ENCODE peak calls at places on chromosomes 5 and 9, in four cellular contexts. One of them, this sample, is unnamed.

GRCh38 chr9:34211395-34211794 is 32.6 kb downstream of the UBAP1 start:
- DNase-seq in CD4-positive, alpha-beta memory T cell: no peak
- DNase-seq in Peyer's patch: no peak
- DNase-seq in neural progenitor cell: no peak
- DNase-seq in this sample: no peak

GRCh38 chr9:15965246-15965745 is 412.5 kb downstream of the CCDC171 start:
- DNase-seq in CD4-positive, alpha-beta memory T cell: no peak
- DNase-seq in Peyer's patch: no peak
- DNase-seq in neural progenitor cell: no peak
- DNase-seq in this sample: no peak

GRCh38 chr5:54717870-54718269 is 200.3 kb downstream of the SNX18 start:
- DNase-seq in neural progenitor cell: no peak
- DNase-seq in Peyer's patch: no peak
- DNase-seq in CD4-positive, alpha-beta memory T cell: peak; percentile 5
- DNase-seq in this sample: no peak

GRCh38 chr9:118829334-118829733 is 539.9 kb downstream of the BRINP1 start:
- DNase-seq in neural progenitor cell: peak; percentile 34
- DNase-seq in CD4-positive, alpha-beta memory T cell: no peak
- DNase-seq in Peyer's patch: no peak
- DNase-seq in this sample: no peak

GRCh38 chr9:69181908-69182353 is 7.9 kb downstream of the TJP2 start:
- DNase-seq in neural progenitor cell: no peak
- DNase-seq in Peyer's patch: no peak
- DNase-seq in CD4-positive, alpha-beta memory T cell: no peak
- DNase-seq in this sample: no peak

GRCh38 chr9:30796806-30797205 is 1587.6 kb upstream of the ACO1 start:
- DNase-seq in CD4-positive, alpha-beta memory T cell: no peak
- DNase-seq in Peyer's patch: no peak
- DNase-seq in neural progenitor cell: no peak
- DNase-seq in this sample: peak; percentile 10

GRCh38 chr5:12204761-12205160 is 300.5 kb upstream of the CTNND2 start:
- DNase-seq in CD4-positive, alpha-beta memory T cell: no peak
- DNase-seq in neural progenitor cell: no peak
- DNase-seq in Peyer's patch: no peak
- DNase-seq in this sample: no peak

GRCh38 chr5:96752341-96753016 is 55.3 kb downstream of the ERAP1 start:
- DNase-seq in neural progenitor cell: peak; percentile 84
- DNase-seq in CD4-positive, alpha-beta memory T cell: peak; percentile 62
- DNase-seq in Peyer's patch: no peak
- DNase-seq in this sample: peak; percentile 42

GRCh38 chr5:59893436-59894227 is at the start of gene PDE4D:
- DNase-seq in neural progenitor cell: peak; percentile 94
- DNase-seq in CD4-positive, alpha-beta memory T cell: no peak
- DNase-seq in Peyer's patch: no peak
- DNase-seq in this sample: no peak

GRCh38 chr5:6950250-6950649 is 237.0 kb downstream of the TENT4A start:
- DNase-seq in CD4-positive, alpha-beta memory T cell: no peak
- DNase-seq in Peyer's patch: no peak
- DNase-seq in neural progenitor cell: no peak
- DNase-seq in this sample: no peak

GRCh38 chr5:151080620-151081425 is at the start of gene TNIP1:
- DNase-seq in neural progenitor cell: peak; percentile 87
- DNase-seq in Peyer's patch: peak; percentile 91
- DNase-seq in CD4-positive, alpha-beta memory T cell: peak; percentile 97
- DNase-seq in this sample: peak; percentile 92

GRCh38 chr9:111740739-111741138 is 54.0 kb downstream of the SHOC1 start:
- DNase-seq in neural progenitor cell: no peak
- DNase-seq in CD4-positive, alpha-beta memory T cell: no peak
- DNase-seq in Peyer's patch: no peak
- DNase-seq in this sample: no peak

GRCh38 chr5:122259995-122260394 is 52.0 kb upstream of the SNCAIP start:
- DNase-seq in Peyer's patch: no peak
- DNase-seq in neural progenitor cell: no peak
- DNase-seq in CD4-positive, alpha-beta memory T cell: no peak
- DNase-seq in this sample: no peak

GRCh38 chr5:126106032-126106431 is 317.2 kb upstream of the GRAMD2B start:
- DNase-seq in Peyer's patch: no peak
- DNase-seq in CD4-positive, alpha-beta memory T cell: no peak
- DNase-seq in neural progenitor cell: no peak
- DNase-seq in this sample: no peak

GRCh38 chr9:69971643-69972449 is 71.8 kb upstream of the MAMDC2 start:
- DNase-seq in Peyer's patch: peak; percentile 20
- DNase-seq in neural progenitor cell: peak; percentile 74
- DNase-seq in CD4-positive, alpha-beta memory T cell: peak; percentile 24
- DNase-seq in this sample: peak; percentile 84

GRCh38 chr9:11417782-11418181 is 805.0 kb upstream of the PTPRD start:
- DNase-seq in Peyer's patch: no peak
- DNase-seq in CD4-positive, alpha-beta memory T cell: no peak
- DNase-seq in neural progenitor cell: no peak
- DNase-seq in this sample: no peak

GRCh38 chr9:96505316-96505991 is 55.5 kb downstream of the HABP4 start:
- DNase-seq in neural progenitor cell: no peak
- DNase-seq in CD4-positive, alpha-beta memory T cell: no peak
- DNase-seq in Peyer's patch: no peak
- DNase-seq in this sample: no peak

GRCh38 chr5:132813599-132814440 is 718 bp downstream of the SOWAHA start:
- DNase-seq in CD4-positive, alpha-beta memory T cell: peak; percentile 38
- DNase-seq in neural progenitor cell: peak; percentile 74
- DNase-seq in Peyer's patch: no peak
- DNase-seq in this sample: peak; percentile 18

GRCh38 chr9:138112090-138112748 is 234.6 kb downstream of the CACNA1B start:
- DNase-seq in Peyer's patch: peak; percentile 3
- DNase-seq in CD4-positive, alpha-beta memory T cell: no peak
- DNase-seq in neural progenitor cell: no peak
- DNase-seq in this sample: no peak

GRCh38 chr5:179161901-179162300 is 101.7 kb downstream of the ZNF354C start:
- DNase-seq in CD4-positive, alpha-beta memory T cell: no peak
- DNase-seq in Peyer's patch: no peak
- DNase-seq in neural progenitor cell: no peak
- DNase-seq in this sample: no peak

GRCh38 chr5:162473051-162473714 is 405.6 kb downstream of the GABRG2 start:
- DNase-seq in neural progenitor cell: no peak
- DNase-seq in Peyer's patch: no peak
- DNase-seq in CD4-positive, alpha-beta memory T cell: no peak
- DNase-seq in this sample: no peak

GRCh38 chr9:109787735-109788134 is 7.7 kb downstream of the PALM2AKAP2 start:
- DNase-seq in neural progenitor cell: no peak
- DNase-seq in CD4-positive, alpha-beta memory T cell: no peak
- DNase-seq in Peyer's patch: no peak
- DNase-seq in this sample: no peak

GRCh38 chr9:127923771-127924170 is 6.8 kb downstream of the PIP5KL1 start:
- DNase-seq in neural progenitor cell: no peak
- DNase-seq in CD4-positive, alpha-beta memory T cell: no peak
- DNase-seq in Peyer's patch: no peak
- DNase-seq in this sample: no peak

GRCh38 chr9:13841801-13842462 is 472.0 kb downstream of the NFIB start:
- DNase-seq in Peyer's patch: no peak
- DNase-seq in CD4-positive, alpha-beta memory T cell: no peak
- DNase-seq in neural progenitor cell: no peak
- DNase-seq in this sample: no peak

GRCh38 chr9:126328415-126328814 is 1.8 kb downstream of the MVB12B start:
- DNase-seq in neural progenitor cell: no peak
- DNase-seq in CD4-positive, alpha-beta memory T cell: no peak
- DNase-seq in Peyer's patch: no peak
- DNase-seq in this sample: no peak

GRCh38 chr9:126329476-126330275 is 3.0 kb downstream of the MVB12B start:
- DNase-seq in CD4-positive, alpha-beta memory T cell: peak; percentile 16
- DNase-seq in neural progenitor cell: no peak
- DNase-seq in Peyer's patch: no peak
- DNase-seq in this sample: no peak

GRCh38 chr9:126326228-126327015 is at the start of gene MVB12B:
- DNase-seq in CD4-positive, alpha-beta memory T cell: peak; percentile 66
- DNase-seq in neural progenitor cell: peak; percentile 86
- DNase-seq in Peyer's patch: no peak
- DNase-seq in this sample: peak; percentile 56

GRCh38 chr9:126327016-126327749 is 554 bp downstream of the MVB12B start:
- DNase-seq in neural progenitor cell: peak; percentile 34
- DNase-seq in Peyer's patch: peak; percentile 43
- DNase-seq in CD4-positive, alpha-beta memory T cell: no peak
- DNase-seq in this sample: no peak

DNA sequence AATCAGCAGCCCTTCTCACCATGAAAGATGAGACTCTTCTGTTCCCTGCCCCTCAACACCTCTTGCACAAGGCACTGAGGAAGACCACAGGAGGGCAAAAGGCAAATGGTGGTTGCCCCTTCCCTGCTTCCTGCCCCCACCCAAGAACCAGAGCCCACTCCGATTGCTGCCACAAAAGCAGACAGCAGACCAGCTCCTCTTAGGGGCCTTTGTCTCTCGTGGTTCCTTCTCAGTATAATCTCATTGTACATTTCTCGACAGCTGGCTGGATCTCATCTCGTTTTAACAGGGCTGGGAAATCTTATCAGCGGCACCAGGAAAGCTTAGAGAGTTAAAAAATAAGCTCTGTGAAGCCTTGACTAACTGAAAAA is 1.1 kb downstream of the MVB12B start:
- DNase-seq in CD4-positive, alpha-beta memory T cell: no peak
- DNase-seq in Peyer's patch: no peak
- DNase-seq in neural progenitor cell: peak; percentile 35
- DNase-seq in this sample: no peak
- H3K4me3 ChIP-seq in CD4-positive, alpha-beta memory T cell: peak overlapping the region; percentile 55
- H3K4me3 ChIP-seq in Peyer's patch: peak overlapping the region; percentile 57
- H3K4me3 ChIP-seq in neural progenitor cell: peak overlapping the region; percentile 49
- H3K4me3 ChIP-seq in this sample: peak overlapping the region; percentile 40

DNA sequence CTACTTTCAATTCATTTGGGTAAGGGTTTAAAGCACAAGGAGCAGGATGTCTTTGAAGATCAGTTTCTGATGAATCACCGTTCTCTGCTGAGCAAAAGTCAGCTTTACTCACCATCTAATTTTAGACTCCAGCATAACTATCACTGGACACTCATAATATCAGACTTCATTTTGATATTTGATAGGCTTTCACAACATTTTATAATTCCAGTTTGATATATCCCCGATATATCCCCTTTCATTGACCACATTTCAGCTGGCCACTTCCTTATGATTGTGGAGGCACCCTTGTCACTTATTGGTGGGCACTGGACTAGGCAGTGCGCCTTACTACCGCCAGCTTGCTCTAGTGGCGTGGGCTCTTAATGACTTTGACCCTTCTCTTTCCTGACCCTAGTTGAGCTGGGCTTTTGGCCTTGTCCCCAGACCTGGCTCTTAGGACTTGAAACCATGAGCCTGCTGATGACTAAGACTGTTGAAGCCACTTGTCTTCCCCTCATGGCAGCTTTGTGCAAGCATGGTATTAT is 46.8 kb downstream of the CYSTM1 start:
- DNase-seq in Peyer's patch: no peak
- DNase-seq in CD4-positive, alpha-beta memory T cell: no peak
- DNase-seq in neural progenitor cell: no peak
- DNase-seq in this sample: no peak
- H3K4me1 ChIP-seq in Peyer's patch: no peaks in the 10 kb centered on the region
- H3K4me1 ChIP-seq in CD4-positive, alpha-beta memory T cell: no peaks in the 10 kb centered on the region
- H3K4me1 ChIP-seq in neural progenitor cell: peaks cover 22% of the 10 kb centered on the region
- H3K4me1 ChIP-seq in this sample: peaks cover 16% of the 10 kb centered on the region

DNA sequence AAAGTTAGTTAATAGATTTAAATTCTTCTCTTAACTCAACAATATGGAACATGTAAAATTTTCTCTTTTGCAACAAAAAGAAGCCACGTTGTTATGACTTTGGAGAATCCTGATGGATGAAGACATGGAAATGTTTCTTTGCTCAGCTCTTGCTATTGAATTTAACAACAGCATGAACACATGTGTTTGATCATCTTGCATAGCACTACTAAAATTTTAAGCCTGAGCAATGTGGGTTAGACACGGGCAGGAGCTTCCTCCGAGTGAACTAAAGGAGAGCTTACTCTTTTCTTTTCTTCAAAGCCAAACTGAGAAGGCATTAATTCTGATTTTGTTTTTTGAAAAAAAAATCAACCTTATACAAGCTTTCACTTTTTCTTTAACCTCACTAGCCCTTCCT is 36.8 kb downstream of the ADAMTS19 start:
- DNase-seq in Peyer's patch: no peak
- DNase-seq in neural progenitor cell: no peak
- DNase-seq in CD4-positive, alpha-beta memory T cell: no peak
- DNase-seq in this sample: no peak
- H3K4me3 ChIP-seq in Peyer's patch: no peak overlapping the region
- H3K4me3 ChIP-seq in neural progenitor cell: no peak overlapping the region
- H3K4me3 ChIP-seq in CD4-positive, alpha-beta memory T cell: no peak overlapping the region
- H3K4me3 ChIP-seq in this sample: no peak overlapping the region

GRCh38 chr5:35035271-35035670 is 12.5 kb downstream of the AGXT2 start:
- DNase-seq in CD4-positive, alpha-beta memory T cell: no peak
- DNase-seq in neural progenitor cell: no peak
- DNase-seq in Peyer's patch: no peak
- DNase-seq in this sample: no peak
- H3K4me1 ChIP-seq in CD4-positive, alpha-beta memory T cell: no peaks in the 10 kb centered on the region
- H3K4me1 ChIP-seq in neural progenitor cell: no peaks in the 10 kb centered on the region
- H3K4me1 ChIP-seq in Peyer's patch: no peaks in the 10 kb centered on the region
- H3K4me1 ChIP-seq in this sample: no peaks in the 10 kb centered on the region

GRCh38 chr9:132783006-132783405 is 95.1 kb downstream of the AK8 start:
- DNase-seq in neural progenitor cell: no peak
- DNase-seq in Peyer's patch: no peak
- DNase-seq in CD4-positive, alpha-beta memory T cell: no peak
- DNase-seq in this sample: no peak

GRCh38 chr9:132782106-132782505 is 96.0 kb downstream of the AK8 start:
- DNase-seq in neural progenitor cell: no peak
- DNase-seq in Peyer's patch: no peak
- DNase-seq in CD4-positive, alpha-beta memory T cell: no peak
- DNase-seq in this sample: no peak

GRCh38 chr9:132784286-132784820 is 93.7 kb downstream of the AK8 start:
- DNase-seq in CD4-positive, alpha-beta memory T cell: no peak
- DNase-seq in neural progenitor cell: no peak
- DNase-seq in Peyer's patch: no peak
- DNase-seq in this sample: no peak

GRCh38 chr9:132776891-132777290 is 101.2 kb downstream of the AK8 start:
- DNase-seq in Peyer's patch: no peak
- DNase-seq in neural progenitor cell: no peak
- DNase-seq in CD4-positive, alpha-beta memory T cell: no peak
- DNase-seq in this sample: no peak

DNA sequence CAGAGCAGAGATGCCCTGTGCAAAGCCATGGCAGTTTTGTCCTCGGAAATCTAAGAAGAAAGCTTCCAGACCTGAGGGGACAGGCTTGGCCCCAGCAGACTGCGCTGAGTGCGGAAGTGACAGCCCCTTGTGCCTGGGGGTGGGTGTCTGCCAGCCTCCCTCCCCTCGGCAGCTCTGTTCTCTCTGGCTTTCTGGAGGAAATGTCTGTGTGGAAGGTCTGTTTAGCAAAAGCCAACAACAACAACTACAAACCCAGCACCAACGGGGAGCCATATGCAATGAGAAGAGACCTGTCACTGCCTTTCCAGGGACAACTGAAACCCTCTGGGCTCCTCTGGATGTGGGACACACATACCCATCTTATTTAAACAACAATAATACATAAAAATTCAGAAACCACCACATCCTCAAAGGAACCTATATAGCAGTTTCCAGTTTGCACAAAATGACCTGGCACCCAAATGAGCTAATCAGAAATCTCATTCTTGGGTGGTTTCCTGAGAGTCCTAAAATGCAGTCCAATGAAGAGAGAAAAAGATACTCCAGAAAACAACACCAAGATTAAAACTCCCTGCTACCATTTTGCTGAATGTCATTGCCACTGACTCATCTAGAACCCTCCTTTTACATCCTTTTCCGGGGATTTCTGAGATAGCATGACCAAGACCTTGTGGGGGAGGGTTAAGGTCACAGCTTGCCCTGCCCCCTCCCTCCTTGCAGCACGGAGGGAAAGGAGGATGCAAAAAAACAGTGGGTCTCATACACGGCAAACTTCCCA is 97.7 kb downstream of the AK8 start:
- DNase-seq in Peyer's patch: no peak
- DNase-seq in CD4-positive, alpha-beta memory T cell: no peak
- DNase-seq in neural progenitor cell: no peak
- DNase-seq in this sample: no peak
- H3K4me3 ChIP-seq in Peyer's patch: no peak overlapping the region
- H3K4me3 ChIP-seq in CD4-positive, alpha-beta memory T cell: no peak overlapping the region
- H3K4me3 ChIP-seq in neural progenitor cell: no peak overlapping the region
- H3K4me3 ChIP-seq in this sample: no peak overlapping the region